ENCODE peak calls at places on chromosome X, in five cellular contexts. B is Panc1, W is SK-N-SH, Q is K562, Y is GM23338. K is an unnamed sample. For H3K27me3, the result is how much of the 10 kb centered on the place peaks cover.

GRCh38 chrX:136271300-136271699 is 20.1 kb upstream of the MAP7D3 start:
- DNase-seq in W (no peak), B (no peak), Y (no peak), Q (no peak), K (no peak)

GRCh38 chrX:48649109-48649508 is 34.5 kb upstream of the WAS start:
- DNase-seq in Y (no peak), Q (peak), B (no peak), W (no peak), K (no peak)

GRCh38 chrX:15350329-15350996 is 15.1 kb upstream of the PIGA start:
- DNase-seq in Y (peak), Q (no peak), W (peak), B (no peak), K (no peak)

GRCh38 chrX:51334276-51334675 is 1.7 kb downstream of the NUDT10 start:
- DNase-seq in Y (no peak), W (no peak), B (no peak), Q (no peak), K (no peak)

GRCh38 chrX:51281758-51282318 is 50.8 kb upstream of the NUDT10 start:
- DNase-seq in B (no peak), Q (no peak), W (no peak), Y (no peak), K (no peak)

GRCh38 chrX:49915352-49916222 is 6.8 kb upstream of the CLCN5 start:
- DNase-seq in Q (peak), W (peak), B (peak), Y (peak), K (peak)

GRCh38 chrX:83771664-83772063 is 89.3 kb upstream of the CYLC1 start:
- DNase-seq in B (no peak), W (no peak), Y (peak), Q (no peak), K (no peak)

GRCh38 chrX:68794486-68794885 is 34.3 kb upstream of the EFNB1 start:
- DNase-seq in B (no peak), W (no peak), Q (no peak), Y (no peak), K (no peak)

GRCh38 chrX:7580127-7580526 is 262.8 kb upstream of the VCX start:
- DNase-seq in Q (no peak), Y (no peak), W (no peak), B (no peak), K (no peak)

GRCh38 chrX:2391869-2392606 is 108.7 kb downstream of the DHRSX start:
- DNase-seq in B (no peak), Y (peak), W (no peak), Q (no peak), K (peak)

GRCh38 chrX:44674906-44675305 is 132.2 kb upstream of the FUNDC1 start:
- DNase-seq in Y (no peak), Q (no peak), B (no peak), W (no peak), K (no peak)

GRCh38 chrX:56800801-56801200 is 71.8 kb downstream of the NBDY start:
- DNase-seq in Q (peak), W (peak), Y (no peak), B (no peak), K (no peak)

GRCh38 chrX:100973411-100973810 is 3.9 kb downstream of the ARL13A start:
- DNase-seq in Q (no peak), Y (no peak), B (no peak), W (no peak), K (no peak)

GRCh38 chrX:52594658-52595057 is 60.0 kb downstream of the SSX7 start:
- DNase-seq in W (no peak), B (no peak), Q (no peak), Y (no peak), K (no peak)

GRCh38 chrX:41759817-41760216 is 35.8 kb downstream of the GPR82 start:
- DNase-seq in Y (peak), B (no peak), W (peak), Q (peak), K (peak)

GRCh38 chrX:22950278-22951266 is 49.2 kb upstream of the DDX53 start:
- DNase-seq in B (no peak), Y (no peak), Q (peak), W (no peak), K (no peak)

GRCh38 chrX:30649859-30650258 is 3.4 kb upstream of the GK start:
- DNase-seq in B (no peak), Q (no peak), W (no peak), Y (no peak), K (no peak)

GRCh38 chrX:108001218-108001814 is 19.1 kb upstream of the TEX13B start:
- DNase-seq in W (peak), Y (peak), B (no peak), Q (peak), K (peak)

GRCh38 chrX:109873983-109874382 is 128.9 kb upstream of the TMEM164 start:
- DNase-seq in Y (no peak), W (no peak), B (no peak), Q (no peak), K (no peak)
- H3K27me3 ChIP-seq in Y (under half), W (under half), B (under half), Q (under half), K (under half)

DNA sequence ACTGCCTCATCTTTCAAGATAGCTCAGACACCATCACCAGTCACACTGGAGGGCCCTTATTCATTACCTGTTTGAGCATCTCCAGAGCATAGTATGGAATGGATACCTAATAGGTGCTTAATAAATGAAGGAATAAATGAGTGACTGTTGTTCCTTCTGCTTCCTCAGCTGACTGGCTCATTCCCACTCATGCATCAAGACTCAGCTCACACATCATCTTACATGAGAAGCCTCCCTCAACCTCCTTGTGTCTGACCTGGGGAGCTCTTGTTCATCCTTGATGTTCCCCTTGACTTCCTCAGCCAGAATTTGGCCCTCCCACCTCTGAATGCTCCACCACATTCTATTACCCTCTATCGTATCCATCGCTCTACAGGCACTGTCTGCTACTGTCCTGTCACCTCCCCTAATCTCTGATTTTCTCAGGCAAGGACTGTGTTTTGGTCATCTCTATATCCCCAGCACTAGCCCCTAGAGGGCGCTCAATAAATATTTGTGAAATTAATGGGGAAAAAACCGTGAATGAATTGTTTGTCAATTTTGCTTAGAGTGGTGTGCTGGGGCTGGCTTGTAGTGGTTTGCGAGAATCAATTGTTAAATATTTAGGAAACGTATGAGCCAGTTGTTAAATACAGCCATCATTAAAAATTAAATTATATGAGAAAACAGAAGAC is 88.3 kb downstream of the NHSL2 start:
- DNase-seq in W (peak), Q (peak), Y (peak), B (no peak), K (peak)
- TF ChIP-seq REST in W (no peak), Q (no peak), Y (no peak), B (no peak), K (no peak)

DNA sequence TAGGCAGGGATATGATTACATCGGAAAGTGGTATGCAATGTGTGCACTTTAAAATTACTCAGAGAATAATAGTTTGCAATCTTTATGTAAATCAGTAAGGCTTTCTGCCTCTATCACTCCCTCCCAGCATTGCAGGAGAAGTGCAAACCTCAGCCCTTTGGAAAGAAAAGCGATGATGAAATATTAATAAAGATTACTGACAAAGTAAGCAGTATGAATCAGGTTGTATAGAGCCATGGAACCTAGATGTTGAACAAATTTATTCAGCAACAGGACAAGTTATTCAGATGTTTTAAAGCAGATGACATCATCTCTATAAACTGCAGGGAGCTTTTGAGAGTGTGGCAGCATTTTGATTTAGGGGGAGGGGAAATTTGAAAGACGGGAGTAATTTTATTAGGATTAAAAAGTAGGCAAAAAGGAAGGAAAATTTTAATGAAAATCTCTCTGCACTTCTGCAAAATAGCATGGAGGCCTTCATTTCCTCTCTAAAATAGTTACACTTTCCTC is 631.7 kb upstream of the GRIA3 start:
- DNase-seq in Q (no peak), B (no peak), W (no peak), Y (no peak), K (no peak)
- TF ChIP-seq POLR2AphosphoS5 in Q (no peak), B (no peak), W (no peak), Y (no peak), K (no peak)

GRCh38 chrX:153702350-153703035 is 14.8 kb downstream of the SLC6A8 start:
- DNase-seq in B (no peak), Q (no peak), Y (no peak), W (no peak), K (no peak)
- H3K27me3 ChIP-seq in B (under half), Q (under half), Y (under half), W (under half), K (under half)

DNA sequence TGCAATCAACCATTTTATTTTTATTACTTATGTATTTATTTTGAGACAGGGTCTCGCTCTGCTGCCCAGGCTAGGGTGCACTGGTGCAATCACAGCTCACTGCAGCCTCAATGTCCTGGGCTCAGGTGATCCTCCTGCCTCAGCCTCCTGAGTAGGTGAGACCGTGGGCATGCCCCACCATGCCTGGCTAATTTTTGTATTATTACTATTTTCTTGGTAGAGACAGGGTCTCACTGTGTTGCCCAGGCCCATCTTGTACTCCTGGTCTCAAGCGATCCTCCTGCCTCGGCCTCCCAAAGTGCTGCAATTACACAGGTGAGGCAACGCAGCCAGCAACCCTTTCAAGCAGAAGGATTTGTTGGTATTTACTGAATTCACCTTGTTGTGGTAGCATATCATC is 60.3 kb upstream of the PPP2R3B start:
- DNase-seq in W (no peak), Q (no peak), B (no peak), Y (no peak), K (no peak)
- TF ChIP-seq REST in W (no peak), Q (no peak), B (no peak), Y (no peak), K (no peak)

GRCh38 chrX:153401133-153401764 is at the start of gene PNMA6E:
- DNase-seq in Y (peak), W (no peak), Q (no peak), B (no peak), K (no peak)
- TF ChIP-seq POLR2AphosphoS5 in Y (no peak), W (no peak), Q (no peak), B (no peak), K (no peak)

K was measured in HCT116.